ENCODE peak calls at places on chromosomes 7 and 10, in five cellular contexts. One of them, this sample, is unnamed.

GRCh38 chr10:3785849-3786290 is 861 bp upstream of the KLF6 start:
- DNase-seq in HEK293T: no peak
- DNase-seq in GM12878: no peak
- DNase-seq in SK-N-SH: peak; percentile 67
- DNase-seq in HepG2: no peak
- DNase-seq in this sample: no peak

GRCh38 chr7:157027568-157028527 is 17.4 kb upstream of the MNX1 start:
- DNase-seq in HEK293T: no peak
- DNase-seq in GM12878: no peak
- DNase-seq in SK-N-SH: peak; percentile 10
- DNase-seq in HepG2: no peak
- DNase-seq in this sample: no peak

GRCh38 chr7:1098243-1099153 is 10.6 kb downstream of the GPER1 start:
- DNase-seq in HEK293T: no peak
- DNase-seq in GM12878: no peak
- DNase-seq in SK-N-SH: no peak
- DNase-seq in HepG2: no peak
- DNase-seq in this sample: no peak

GRCh38 chr7:101950450-101951119 is 133.2 kb downstream of the CUX1 start:
- DNase-seq in HEK293T: peak; percentile 37
- DNase-seq in GM12878: no peak
- DNase-seq in SK-N-SH: no peak
- DNase-seq in HepG2: no peak
- DNase-seq in this sample: no peak

GRCh38 chr10:127875916-127876315 is 16.8 kb downstream of the CLRN3 start:
- DNase-seq in HEK293T: no peak
- DNase-seq in GM12878: no peak
- DNase-seq in SK-N-SH: no peak
- DNase-seq in HepG2: no peak
- DNase-seq in this sample: no peak

GRCh38 chr10:92241158-92241500 is 49.7 kb downstream of the CPEB3 start:
- DNase-seq in HEK293T: peak; percentile 32
- DNase-seq in GM12878: no peak
- DNase-seq in SK-N-SH: peak; percentile 34
- DNase-seq in HepG2: peak; percentile 24
- DNase-seq in this sample: peak; percentile 45

GRCh38 chr10:6642881-6643280 is 62.8 kb upstream of the PRKCQ start:
- DNase-seq in HEK293T: no peak
- DNase-seq in GM12878: no peak
- DNase-seq in SK-N-SH: no peak
- DNase-seq in HepG2: no peak
- DNase-seq in this sample: no peak

GRCh38 chr7:158695726-158696452 is 8.7 kb downstream of the NCAPG2 start:
- DNase-seq in HEK293T: peak; percentile 48
- DNase-seq in GM12878: peak; percentile 28
- DNase-seq in SK-N-SH: peak; percentile 62
- DNase-seq in HepG2: peak; percentile 35
- DNase-seq in this sample: no peak

GRCh38 chr7:18780266-18780665 is 284.7 kb downstream of the HDAC9 start:
- DNase-seq in HEK293T: no peak
- DNase-seq in GM12878: no peak
- DNase-seq in SK-N-SH: no peak
- DNase-seq in HepG2: no peak
- DNase-seq in this sample: no peak

DNA sequence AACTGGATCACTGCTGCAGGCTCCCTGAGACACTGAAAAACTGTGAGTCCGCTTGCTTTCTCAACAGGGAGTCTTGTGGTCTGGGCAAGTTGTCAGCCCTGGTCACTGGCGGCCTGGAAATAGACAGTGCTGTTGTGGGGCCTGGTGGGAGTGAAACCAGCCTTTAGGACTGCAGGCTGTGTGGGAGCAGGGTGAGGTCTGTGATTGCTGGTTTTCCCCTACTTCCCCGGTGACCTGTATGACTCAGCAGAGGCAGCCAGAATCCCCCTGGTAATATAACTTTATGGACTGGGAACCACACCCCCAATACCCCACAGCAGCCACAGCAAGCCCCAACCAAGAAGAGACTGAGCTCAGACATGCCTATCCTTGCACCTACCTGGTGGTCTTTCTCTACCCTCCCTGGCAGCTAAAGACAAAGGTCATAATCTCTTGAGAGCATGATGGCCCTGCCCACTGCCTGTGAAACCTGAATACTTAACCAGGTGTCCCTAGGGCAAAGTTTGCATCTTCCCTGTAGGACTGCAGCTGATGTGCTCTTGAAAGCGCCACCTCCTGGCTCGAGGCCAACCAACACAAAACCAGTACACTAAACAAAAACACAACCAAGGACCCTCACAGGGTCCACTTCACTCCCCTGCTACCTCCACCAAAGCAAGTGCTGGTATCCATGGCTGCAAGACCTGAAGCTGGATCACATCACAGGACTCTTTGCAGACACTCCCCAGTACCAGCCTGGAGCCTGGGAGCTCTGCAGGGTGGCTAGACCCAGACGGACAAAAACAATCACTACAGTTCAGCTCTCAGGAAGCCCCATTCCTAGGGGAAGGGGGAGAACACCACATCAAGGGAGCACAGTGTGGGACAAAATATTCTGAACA is 7.2 kb upstream of the ADAM22 start:
- DNase-seq in HEK293T: no peak
- DNase-seq in GM12878: peak; percentile 95
- DNase-seq in SK-N-SH: no peak
- DNase-seq in HepG2: peak; percentile 30
- DNase-seq in this sample: no peak
- TF ChIP-seq FOXM1 in HEK293T: no peak
- TF ChIP-seq FOXM1 in GM12878: peak; percentile 91
- TF ChIP-seq FOXM1 in SK-N-SH: no peak
- TF ChIP-seq FOXM1 in HepG2: no peak
- TF ChIP-seq FOXM1 in this sample: no peak

DNA sequence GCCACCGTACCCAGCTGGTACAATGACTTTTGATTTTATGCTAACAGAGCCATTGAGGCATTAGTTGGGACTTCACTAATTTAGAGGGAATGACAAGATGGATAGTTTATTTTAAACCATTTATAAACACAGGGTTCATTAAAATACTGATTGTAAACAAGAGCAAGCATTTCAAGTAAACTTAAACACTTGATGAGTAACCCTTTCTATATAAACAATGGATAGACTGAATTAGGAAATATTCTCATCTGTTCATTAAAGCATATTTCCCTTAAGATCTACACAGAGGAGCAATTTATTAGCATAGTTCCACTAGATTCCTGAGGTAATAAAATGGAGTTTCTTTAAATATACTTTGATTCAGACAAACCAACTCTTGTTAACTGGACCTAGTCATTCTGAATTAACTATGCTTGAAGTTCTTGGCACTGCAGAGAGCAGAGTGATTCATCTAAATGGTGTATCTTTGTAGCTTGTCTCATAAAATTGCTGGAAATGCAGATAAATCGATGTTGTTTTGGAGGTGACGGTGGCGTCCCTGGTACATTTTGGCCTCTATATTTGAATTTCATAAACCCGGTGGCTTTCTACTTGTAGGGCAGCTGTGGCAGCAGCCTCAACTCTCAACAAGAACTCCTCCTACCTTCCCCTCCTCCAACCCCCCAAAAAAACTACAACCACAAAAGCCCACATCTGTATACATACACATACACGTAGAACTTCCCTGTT is 15.4 kb upstream of the VDAC2 start:
- DNase-seq in HEK293T: no peak
- DNase-seq in GM12878: no peak
- DNase-seq in SK-N-SH: no peak
- DNase-seq in HepG2: no peak
- DNase-seq in this sample: no peak
- TF ChIP-seq FOXM1 in HEK293T: no peak
- TF ChIP-seq FOXM1 in GM12878: no peak
- TF ChIP-seq FOXM1 in SK-N-SH: no peak
- TF ChIP-seq FOXM1 in HepG2: no peak
- TF ChIP-seq FOXM1 in this sample: no peak

DNA sequence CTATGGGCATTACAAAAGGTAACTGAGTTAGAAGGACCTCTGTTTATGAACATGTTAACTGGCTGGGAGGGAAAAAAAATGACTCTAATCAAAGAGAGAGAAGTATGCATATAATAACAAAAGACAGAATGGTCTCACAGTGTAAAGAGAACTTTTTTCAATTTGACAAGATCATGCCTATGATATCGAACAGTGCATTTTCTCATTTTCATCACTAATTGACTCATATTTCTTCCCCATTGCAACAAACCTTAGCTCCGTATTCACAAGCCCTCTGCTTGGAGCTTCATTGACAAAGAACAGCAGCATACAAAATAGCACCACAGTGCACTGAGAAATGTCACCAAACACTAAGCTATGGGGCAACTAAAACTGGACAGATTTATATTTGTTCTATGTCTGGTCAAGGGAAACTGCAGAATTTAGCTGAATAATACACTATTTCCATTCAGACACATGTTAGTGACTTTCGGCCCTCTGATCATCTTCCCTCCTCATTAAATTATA is 45.5 kb downstream of the SMURF1 start:
- DNase-seq in HEK293T: no peak
- DNase-seq in GM12878: no peak
- DNase-seq in SK-N-SH: no peak
- DNase-seq in HepG2: peak; percentile 58
- DNase-seq in this sample: no peak
- TF ChIP-seq FOXM1 in HEK293T: no peak
- TF ChIP-seq FOXM1 in GM12878: no peak
- TF ChIP-seq FOXM1 in SK-N-SH: no peak
- TF ChIP-seq FOXM1 in HepG2: no peak
- TF ChIP-seq FOXM1 in this sample: no peak

GRCh38 chr7:84809877-84810276 is 377.0 kb downstream of the SEMA3D start:
- DNase-seq in HEK293T: no peak
- DNase-seq in GM12878: no peak
- DNase-seq in SK-N-SH: no peak
- DNase-seq in HepG2: no peak
- DNase-seq in this sample: no peak
- TF ChIP-seq FOXM1 in HEK293T: no peak
- TF ChIP-seq FOXM1 in GM12878: no peak
- TF ChIP-seq FOXM1 in SK-N-SH: no peak
- TF ChIP-seq FOXM1 in HepG2: no peak
- TF ChIP-seq FOXM1 in this sample: no peak

DNA sequence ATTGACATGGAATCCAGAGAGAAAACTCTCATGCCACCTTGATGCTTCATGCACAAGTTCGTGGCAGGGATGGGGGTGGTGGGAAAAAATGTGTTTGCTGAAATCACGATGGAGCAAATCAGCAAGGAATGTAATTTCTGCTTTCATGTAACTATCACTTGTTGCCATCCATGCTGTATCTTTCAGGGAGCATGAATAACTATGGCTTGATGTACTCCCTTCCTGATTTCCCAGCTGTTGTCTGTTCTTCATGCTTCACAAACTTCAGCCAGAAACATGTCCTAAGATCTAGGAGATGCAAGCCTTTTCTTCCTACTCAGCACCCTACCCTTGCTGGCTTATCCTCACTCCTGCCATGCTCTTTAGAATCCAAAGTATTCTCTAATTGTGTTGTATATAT is 64.0 kb downstream of the LRRC4 start:
- DNase-seq in HEK293T: no peak
- DNase-seq in GM12878: no peak
- DNase-seq in SK-N-SH: no peak
- DNase-seq in HepG2: no peak
- DNase-seq in this sample: no peak
- TF ChIP-seq FOXM1 in HEK293T: no peak
- TF ChIP-seq FOXM1 in GM12878: no peak
- TF ChIP-seq FOXM1 in SK-N-SH: no peak
- TF ChIP-seq FOXM1 in HepG2: no peak
- TF ChIP-seq FOXM1 in this sample: no peak

DNA sequence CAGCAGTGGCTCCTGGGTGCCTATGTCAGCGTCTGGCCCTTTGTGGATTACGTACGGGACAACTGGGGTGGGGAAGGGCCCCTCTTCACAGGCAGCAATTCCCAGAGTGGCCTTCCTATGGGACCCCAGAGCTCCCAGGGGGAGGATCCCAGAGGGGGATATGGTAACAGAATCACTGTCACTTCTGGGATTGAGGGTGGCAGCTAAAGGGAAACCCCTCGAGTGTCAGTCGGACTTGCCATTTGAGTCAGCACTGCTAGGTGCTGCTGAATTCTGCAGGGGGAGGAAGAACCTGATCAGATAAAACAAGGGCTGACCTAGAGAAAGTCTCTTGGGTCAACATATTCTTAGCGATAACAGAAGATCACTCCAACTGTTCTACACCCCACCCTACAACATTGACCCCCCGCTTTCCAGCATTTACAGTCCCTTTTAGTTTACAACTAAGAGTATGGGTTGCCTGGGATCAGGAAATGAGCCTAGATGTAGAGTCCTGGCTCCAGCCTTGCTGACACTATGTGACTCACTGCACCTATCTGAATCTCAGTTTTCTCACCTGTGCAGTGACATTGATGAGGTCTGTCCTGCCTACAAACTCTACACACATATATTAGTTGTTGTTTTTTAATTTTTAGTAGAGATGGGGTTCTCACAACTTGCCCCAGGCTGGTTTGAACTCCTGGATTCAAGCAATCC is 12.3 kb upstream of the DDIT4 start:
- DNase-seq in HEK293T: no peak
- DNase-seq in GM12878: peak; percentile 90
- DNase-seq in SK-N-SH: peak; percentile 57
- DNase-seq in HepG2: no peak
- DNase-seq in this sample: peak; percentile 50
- TF ChIP-seq FOXM1 in HEK293T: no peak
- TF ChIP-seq FOXM1 in GM12878: peak; percentile 84
- TF ChIP-seq FOXM1 in SK-N-SH: no peak
- TF ChIP-seq FOXM1 in HepG2: no peak
- TF ChIP-seq FOXM1 in this sample: peak; percentile 29